ENCODE peak calls at places on chromosomes 3 and 15, in eight cellular contexts. R is mucosa of descending colon; F is IMR-90; X is GM12878; O is CD4-positive, alpha-beta memory T cell; T is A549; V is HCT116; I is upper lobe of left lung. J is an unnamed sample. For H3K4me1, the result is how much of the 10 kb centered on the place peaks cover.

GRCh38 chr15:63505842-63506222 is 1.4 kb downstream of the USP3 start:
- DNase-seq in V (no peak), F (no peak), I (no peak), R (no peak), X (no peak), T (no peak), O (no peak), J (no peak)

GRCh38 chr3:55623786-55624185 is 136.7 kb upstream of the WNT5A start:
- DNase-seq in I (no peak), R (no peak), O (no peak), F (peak), T (no peak), X (no peak), V (no peak), J (peak)

GRCh38 chr3:120773932-120774331 is 31.4 kb downstream of the GTF2E1 start:
- DNase-seq in O (no peak), R (no peak), I (no peak), V (no peak), F (peak), T (no peak), X (no peak), J (peak)

GRCh38 chr3:114214542-114215341 is 22.6 kb downstream of the ZNF80 start:
- DNase-seq in T (no peak), F (no peak), V (no peak), O (peak), X (no peak), R (no peak), I (no peak), J (no peak)

GRCh38 chr3:197372076-197372661 is 73.8 kb upstream of the DLG1 start:
- DNase-seq in I (no peak), T (peak), V (no peak), O (no peak), X (no peak), R (no peak), F (peak), J (peak)

GRCh38 chr3:100468676-100469075 is 23.7 kb upstream of the TMEM45A start:
- DNase-seq in F (no peak), V (no peak), X (no peak), T (no peak), R (no peak), O (no peak), I (no peak), J (no peak)

GRCh38 chr3:138093721-138094120 is 21.7 kb downstream of the DZIP1L start:
- DNase-seq in R (no peak), I (no peak), O (no peak), F (no peak), X (no peak), V (no peak), T (no peak), J (no peak)

GRCh38 chr3:48957006-48957705 is 32.9 kb upstream of the P4HTM start:
- DNase-seq in F (no peak), O (no peak), X (no peak), I (no peak), V (no peak), R (no peak), T (no peak), J (no peak)

GRCh38 chr3:127680790-127681189 is 8.0 kb downstream of the ABTB1 start:
- DNase-seq in I (no peak), O (no peak), T (no peak), R (no peak), F (no peak), X (no peak), V (no peak), J (no peak)

GRCh38 chr3:107431298-107432012 is 54.2 kb downstream of the CCDC54 start:
- DNase-seq in O (peak), X (no peak), I (peak), F (peak), V (no peak), T (peak), R (peak), J (peak)

GRCh38 chr15:59997070-59997701 is 6.9 kb upstream of the FOXB1 start:
- DNase-seq in F (no peak), R (no peak), X (no peak), V (no peak), I (peak), T (no peak), O (peak), J (no peak)
- H3K4me3 ChIP-seq in F (no peak), R (no peak), X (peak), V (no peak), I (peak), T (peak), O (no peak), J (no peak)

DNA sequence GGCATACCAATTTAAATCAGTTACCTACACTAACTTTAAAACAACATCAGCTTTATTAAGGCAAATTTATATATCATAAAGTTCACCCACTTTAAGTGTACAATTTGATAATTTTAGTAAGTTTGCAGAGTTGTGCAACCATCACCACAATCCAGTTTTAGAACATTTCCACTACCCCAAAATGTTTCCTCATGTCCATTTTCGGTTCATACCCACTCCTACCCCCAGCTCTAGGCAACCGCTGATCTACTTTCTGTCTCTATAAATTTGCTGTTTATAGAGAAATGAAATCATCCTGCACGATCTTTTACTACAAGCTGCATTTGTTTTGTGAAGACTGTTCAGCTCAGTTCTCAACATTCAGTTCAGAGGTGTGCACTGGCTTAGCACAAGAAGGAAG is 31.5 kb upstream of the FAM81A start:
- DNase-seq in V (no peak), X (no peak), I (no peak), T (no peak), O (no peak), F (no peak), R (no peak), J (no peak)
- H3K4me1 ChIP-seq in V (under half), X (half or more), I (under half), T (under half), O (under half), F (under half), R (under half), J (under half)

GRCh38 chr3:184604956-184605290 is 43.3 kb downstream of the EPHB3 start:
- DNase-seq in I (no peak), X (no peak), V (no peak), R (no peak), F (no peak), T (no peak), O (no peak), J (no peak)

GRCh38 chr3:184601576-184602405 is 40.2 kb downstream of the EPHB3 start:
- DNase-seq in F (no peak), V (no peak), O (no peak), I (peak), T (no peak), R (no peak), X (no peak), J (no peak)

GRCh38 chr3:184602406-184603155 is 41.0 kb downstream of the EPHB3 start:
- DNase-seq in F (no peak), T (no peak), I (no peak), R (peak), X (no peak), V (no peak), O (no peak), J (peak)

GRCh38 chr3:184604039-184604955 is 42.7 kb downstream of the EPHB3 start:
- DNase-seq in T (no peak), X (no peak), I (peak), R (peak), F (no peak), O (no peak), V (no peak), J (no peak)

GRCh38 chr3:184603156-184604030 is 41.8 kb downstream of the EPHB3 start:
- DNase-seq in I (no peak), X (no peak), T (no peak), O (no peak), V (no peak), F (no peak), R (no peak), J (no peak)
- H3K4me3 ChIP-seq in I (peak), X (no peak), T (no peak), O (no peak), V (no peak), F (no peak), R (no peak), J (peak)

DNA sequence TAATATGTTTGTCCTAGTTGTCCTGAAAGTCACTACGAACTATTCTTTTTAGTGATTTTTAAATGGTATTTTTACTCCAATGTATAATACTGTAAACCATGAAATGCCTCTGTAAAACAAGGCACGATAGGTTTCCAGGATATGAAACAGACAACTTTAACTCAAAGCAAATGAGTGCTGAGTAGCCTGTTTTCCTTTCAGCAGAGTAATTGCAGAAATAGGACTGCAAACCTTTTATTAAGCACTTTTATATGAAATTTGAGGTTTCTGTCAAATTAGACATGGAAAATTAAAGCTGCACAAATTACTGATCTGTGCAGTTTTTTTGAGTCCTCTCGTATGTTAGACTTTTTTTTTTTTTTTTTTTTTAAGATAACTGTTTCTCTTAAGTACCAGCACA is 16.2 kb downstream of the AKAP13 start:
- DNase-seq in I (no peak), F (no peak), R (no peak), X (no peak), V (no peak), O (no peak), T (no peak), J (peak)
- H3K4me1 ChIP-seq in I (under half), F (under half), R (under half), X (under half), V (under half), O (half or more), T (under half), J (under half)

GRCh38 chr3:150371741-150372254 is 36.3 kb upstream of the TSC22D2 start:
- DNase-seq in T (peak), F (peak), I (no peak), R (no peak), X (no peak), O (no peak), V (peak), J (peak)
- H3K4me3 ChIP-seq in T (peak), F (peak), I (peak), R (peak), X (no peak), O (no peak), V (peak), J (no peak)

DNA sequence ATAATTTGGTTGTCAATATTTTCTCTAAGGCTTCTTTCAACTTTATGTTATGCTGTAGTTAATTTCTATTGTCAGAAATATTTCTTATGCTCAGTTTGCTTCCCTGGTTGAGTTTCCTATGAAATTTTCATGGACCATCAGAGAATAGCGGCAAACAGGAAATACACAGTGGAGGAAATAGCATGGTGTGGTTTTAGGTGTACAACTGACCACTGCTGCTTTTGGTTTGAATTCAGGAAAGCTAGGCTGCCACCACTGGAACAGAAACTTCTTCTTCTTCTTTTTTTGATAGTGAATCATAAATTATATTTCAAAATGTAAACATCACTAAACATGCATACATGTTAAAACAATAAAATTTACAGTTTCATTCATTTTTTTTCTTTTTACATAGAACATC is 316.6 kb upstream of the TGFBR2 start:
- DNase-seq in O (no peak), X (no peak), F (no peak), T (no peak), I (no peak), V (no peak), R (no peak), J (no peak)
- H3K4me1 ChIP-seq in O (under half), X (under half), F (under half), T (half or more), I (under half), V (under half), R (under half), J (under half)

GRCh38 chr3:11591401-11592266 is 52.1 kb downstream of the VGLL4 start:
- DNase-seq in R (no peak), F (peak), X (no peak), I (no peak), T (no peak), V (peak), O (no peak), J (peak)
- H3K4me3 ChIP-seq in R (no peak), F (no peak), X (no peak), I (no peak), T (no peak), V (no peak), O (no peak), J (no peak)

GRCh38 chr3:39260318-39260717 is 19.5 kb downstream of the CX3CR1 start:
- DNase-seq in R (no peak), X (no peak), F (no peak), V (no peak), O (no peak), I (no peak), T (no peak), J (no peak)
- H3K4me1 ChIP-seq in R (under half), X (under half), F (under half), V (under half), O (under half), I (under half), T (under half), J (under half)

DNA sequence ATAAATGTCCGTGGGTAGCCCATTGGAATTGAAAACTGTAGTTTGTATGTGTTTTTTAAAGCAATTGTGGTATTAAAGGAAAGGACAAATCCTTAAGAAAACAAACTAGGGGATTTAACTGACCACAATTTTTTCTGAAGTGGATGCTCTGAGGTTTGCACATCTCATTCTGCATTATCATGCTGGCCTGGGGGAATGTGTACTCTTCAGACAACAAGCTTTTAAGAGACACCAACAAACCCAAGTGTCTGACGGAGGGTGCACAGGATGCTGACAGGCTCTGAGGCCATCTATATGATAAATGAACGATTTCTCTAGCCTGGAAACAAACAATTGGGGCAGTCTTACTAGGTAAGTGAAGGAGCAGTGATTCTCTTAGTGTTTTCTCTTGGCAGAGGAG is 9.1 kb downstream of the LINS1 start:
- DNase-seq in I (no peak), V (no peak), F (peak), R (no peak), O (no peak), T (no peak), X (no peak), J (peak)
- H3K4me3 ChIP-seq in I (no peak), V (no peak), F (no peak), R (no peak), O (no peak), T (no peak), X (no peak), J (no peak)

GRCh38 chr3:87287025-87287424 is 10.6 kb upstream of the POU1F1 start:
- DNase-seq in I (no peak), X (no peak), O (no peak), F (peak), V (no peak), R (no peak), T (no peak), J (peak)

GRCh38 chr3:87288486-87288885 is 12.1 kb upstream of the POU1F1 start:
- DNase-seq in R (no peak), F (no peak), X (no peak), T (no peak), I (no peak), V (no peak), O (no peak), J (no peak)
- H3K4me1 ChIP-seq in R (under half), F (under half), X (under half), T (under half), I (under half), V (under half), O (under half), J (under half)